ENCODE peak calls at places on chromosomes 2 and 18, in four cellular contexts. S is ovary, K is endothelial cell of umbilical vein, T is A549. N is an unnamed sample.

GRCh38 chr2:45889620-45890019 is 238.1 kb downstream of the PRKCE start:
- DNase-seq in S (no peak), K (no peak), T (no peak), N (no peak)

GRCh38 chr18:44887227-44887631 is 206.5 kb downstream of the SETBP1 start:
- DNase-seq in S (no peak), K (no peak), T (peak), N (peak)

GRCh38 chr18:24051256-24051947 is 36.8 kb downstream of the TTC39C start:
- DNase-seq in S (no peak), K (no peak), T (no peak), N (no peak)

GRCh38 chr2:120052597-120052996 is 39.7 kb downstream of the EPB41L5 start:
- DNase-seq in S (no peak), K (no peak), T (no peak), N (no peak)

GRCh38 chr18:9643549-9643948 is 29.2 kb upstream of the PPP4R1 start:
- DNase-seq in S (no peak), K (peak), T (peak), N (no peak)

GRCh38 chr2:8628870-8629209 is 53.0 kb upstream of the ID2 start:
- DNase-seq in S (no peak), K (no peak), T (no peak), N (no peak)

GRCh38 chr2:230498506-230499107 is 82.6 kb downstream of the SP100 start:
- DNase-seq in S (no peak), K (no peak), T (no peak), N (no peak)

GRCh38 chr2:152504618-152505017 is 169.6 kb downstream of the FMNL2 start:
- DNase-seq in S (no peak), K (no peak), T (peak), N (no peak)

GRCh38 chr18:61595615-61596014 is 262.4 kb downstream of the CDH20 start:
- DNase-seq in S (no peak), K (peak), T (no peak), N (no peak)

GRCh38 chr2:224085246-224085645 is 46.2 kb upstream of the SERPINE2 start:
- DNase-seq in S (no peak), K (no peak), T (peak), N (no peak)

GRCh38 chr18:53375641-53376040 is 848.8 kb downstream of the MBD2 start:
- DNase-seq in S (no peak), K (no peak), T (no peak), N (peak)

GRCh38 chr2:9309147-9309546 is 102.5 kb downstream of the ASAP2 start:
- DNase-seq in S (no peak), K (no peak), T (no peak), N (no peak)

GRCh38 chr2:99698896-99699295 is 209.1 kb upstream of the REV1 start:
- DNase-seq in S (no peak), K (no peak), T (no peak), N (no peak)

GRCh38 chr2:240932724-240933047 is 26.6 kb downstream of the CROCC2 start:
- DNase-seq in S (no peak), K (no peak), T (no peak), N (peak)

GRCh38 chr2:6325616-6326015 is 540.1 kb downstream of the CMPK2 start:
- DNase-seq in S (no peak), K (no peak), T (no peak), N (no peak)

GRCh38 chr18:7803956-7804469 is 236.9 kb downstream of the PTPRM start:
- DNase-seq in S (no peak), K (no peak), T (no peak), N (no peak)

GRCh38 chr2:70692256-70692655 is 75.7 kb downstream of the ADD2 start:
- DNase-seq in S (no peak), K (no peak), T (no peak), N (no peak)

GRCh38 chr18:70288851-70289328 is at the start of gene SOCS6:
- DNase-seq in S (peak), K (peak), T (no peak), N (peak)

GRCh38 chr2:188199716-188200128 is 92.0 kb upstream of the GULP1 start:
- DNase-seq in S (no peak), K (no peak), T (peak), N (no peak)

GRCh38 chr2:182345384-182345783 is 81.5 kb downstream of the PDE1A start:
- DNase-seq in S (no peak), K (no peak), T (no peak), N (no peak)

GRCh38 chr2:72131916-72132841 is 15.5 kb downstream of the CYP26B1 start:
- DNase-seq in S (no peak), K (no peak), T (no peak), N (no peak)

GRCh38 chr2:122148128-122148792 is 392.8 kb downstream of the TSN start:
- DNase-seq in S (no peak), K (no peak), T (no peak), N (no peak)

GRCh38 chr2:112118148-112118547 is 20.0 kb upstream of the FBLN7 start:
- DNase-seq in S (no peak), K (no peak), T (no peak), N (no peak)

GRCh38 chr2:164511738-164512137 is 109.5 kb downstream of the GRB14 start:
- DNase-seq in S (no peak), K (no peak), T (no peak), N (no peak)

GRCh38 chr2:35503311-35503710 is 852.3 kb upstream of the CRIM1 start:
- DNase-seq in S (no peak), K (peak), T (no peak), N (no peak)

GRCh38 chr2:31531101-31531500 is 49.6 kb downstream of the SRD5A2 start:
- DNase-seq in S (no peak), K (no peak), T (no peak), N (no peak)

DNA sequence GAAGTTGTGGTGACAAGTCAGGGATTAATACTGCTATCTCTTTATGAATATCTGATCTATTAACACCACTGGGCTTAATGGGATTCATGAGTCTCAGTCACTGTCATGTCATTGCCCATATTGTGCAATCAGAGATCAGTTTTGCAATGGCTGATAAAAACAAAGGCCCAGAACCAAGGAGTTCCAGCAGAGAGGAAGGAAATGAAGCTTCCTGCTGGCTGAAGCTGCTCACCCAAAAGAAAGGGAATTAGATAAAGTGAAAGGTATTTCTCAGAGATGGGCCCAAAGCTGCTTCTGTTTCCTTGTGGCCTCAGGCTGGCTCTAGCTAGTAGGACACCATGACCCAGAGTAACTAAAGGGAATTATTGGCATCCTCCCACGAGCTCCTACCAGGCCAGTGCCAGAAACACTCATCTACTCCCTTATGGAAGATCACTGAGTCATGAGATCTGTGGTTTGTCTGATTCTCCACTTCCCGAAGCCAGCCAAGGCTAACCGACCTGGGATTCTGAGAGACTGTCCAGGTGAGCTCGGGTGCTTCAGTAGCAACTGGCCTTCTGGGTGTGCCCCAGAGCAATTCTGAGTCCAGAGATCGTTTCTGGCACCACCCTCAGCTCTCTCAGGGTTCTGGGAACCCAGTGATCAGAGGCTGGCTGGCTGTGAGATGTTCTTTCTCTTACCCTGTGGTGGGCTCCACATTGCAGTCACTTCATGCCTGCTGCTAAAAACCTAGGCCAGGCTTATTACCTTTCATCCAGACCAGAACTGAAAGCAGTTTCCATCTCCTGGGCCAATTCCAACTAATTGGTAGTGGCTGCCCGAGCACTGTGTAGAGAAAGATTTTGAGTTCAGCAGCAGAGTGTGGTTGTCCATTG is 129.5 kb upstream of the PELI1 start:
- DNase-seq in S (peak), K (peak), T (no peak), N (peak)
- TF ChIP-seq POLR2A in S (no peak), K (no peak), T (no peak), N (peak)

GRCh38 chr2:68767996-68768395 is 33.4 kb downstream of the ARHGAP25 start:
- DNase-seq in S (no peak), K (no peak), T (no peak), N (no peak)
- H3K4me3 ChIP-seq in S (no peak), K (no peak), T (no peak), N (no peak)

DNA sequence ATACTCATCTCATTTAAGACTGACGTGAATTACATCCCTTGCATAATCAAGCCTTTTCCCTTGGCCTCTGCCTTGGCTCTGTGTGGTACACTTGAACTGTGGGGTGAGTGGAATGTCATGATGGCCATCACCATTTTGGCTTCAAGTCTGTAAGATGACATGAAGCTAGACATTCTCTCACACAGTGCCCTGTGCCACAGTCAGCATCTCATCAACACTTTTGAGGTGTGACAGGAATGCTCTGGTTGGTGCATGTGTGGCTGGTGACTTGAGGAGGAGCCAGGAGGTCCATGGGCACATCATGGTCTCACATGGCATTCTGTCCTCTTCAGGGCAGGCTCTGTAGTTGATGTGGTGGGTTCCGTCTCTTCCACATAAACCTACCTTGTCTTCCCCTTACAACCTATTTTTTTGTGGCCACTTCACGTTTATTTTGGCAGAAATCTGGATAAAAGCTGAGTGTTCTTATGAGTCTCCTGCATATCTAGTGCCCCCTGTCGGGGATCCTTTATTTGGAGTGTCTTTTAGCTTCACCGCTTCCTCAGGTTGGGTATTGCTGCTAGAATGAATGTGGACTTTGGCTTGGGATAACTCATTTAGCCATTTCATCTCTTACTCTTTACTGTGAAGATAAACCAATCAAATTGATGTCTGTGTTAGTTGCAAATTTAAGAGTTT is 28.1 kb downstream of the MAP4K4 start:
- DNase-seq in S (no peak), K (no peak), T (no peak), N (no peak)
- TF ChIP-seq CTCF in S (no peak), K (no peak), T (no peak), N (no peak)

DNA sequence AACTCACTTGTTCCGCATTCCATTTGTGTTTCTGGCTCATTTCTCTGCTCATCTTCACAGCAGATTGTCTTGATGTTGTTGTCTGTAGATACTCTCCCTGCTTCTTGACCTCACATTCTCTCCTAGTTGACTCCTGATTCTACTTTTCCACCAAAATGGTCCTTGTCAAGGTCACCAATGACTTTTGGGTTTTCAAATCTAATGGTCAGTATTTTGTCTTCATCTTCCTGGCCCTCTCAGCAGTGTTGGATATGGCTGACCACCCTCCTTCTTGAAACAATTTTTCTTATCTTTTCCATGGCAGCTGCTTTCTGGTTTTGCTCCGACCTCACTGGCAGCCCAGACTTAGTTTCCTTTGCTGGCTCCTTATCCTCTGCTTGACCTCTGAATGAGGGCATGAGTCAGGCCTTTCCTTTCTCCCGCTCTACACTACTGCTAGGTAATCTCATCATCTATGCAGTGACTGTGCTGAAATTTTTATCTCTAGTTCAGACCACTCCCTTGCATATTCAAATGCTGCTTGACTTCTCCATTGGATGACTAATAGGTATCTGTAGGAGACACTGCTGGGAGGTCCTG is 386.6 kb upstream of the SPRED2 start:
- DNase-seq in S (no peak), K (no peak), T (no peak), N (no peak)
- TF ChIP-seq POLR2A in S (no peak), K (no peak), T (no peak), N (no peak)

GRCh38 chr2:180696005-180696404 is 284.4 kb upstream of the UBE2E3 start:
- DNase-seq in S (no peak), K (no peak), T (no peak), N (no peak)

GRCh38 chr2:180694445-180695421 is 285.7 kb upstream of the UBE2E3 start:
- DNase-seq in S (no peak), K (no peak), T (no peak), N (no peak)

GRCh38 chr2:180698668-180699067 is 281.7 kb upstream of the UBE2E3 start:
- DNase-seq in S (no peak), K (no peak), T (no peak), N (no peak)

GRCh38 chr2:180692322-180692721 is 288.1 kb upstream of the UBE2E3 start:
- DNase-seq in S (no peak), K (no peak), T (no peak), N (no peak)

GRCh38 chr2:180695570-180695969 is 284.8 kb upstream of the UBE2E3 start:
- DNase-seq in S (no peak), K (no peak), T (no peak), N (no peak)
- H3K4me3 ChIP-seq in S (no peak), K (no peak), T (no peak), N (no peak)

N was measured in transverse colon.